ENCODE peak calls at places on chromosomes 5 and 9, in five cellular contexts. A is MM.1S, R is OCI-LY7, I is GM23248, Q is hepatocyte. G is an unnamed sample. For H3K9me3, the result is how much of the 10 kb centered on the place peaks cover.

GRCh38 chr5:170483701-170484458 is 19.9 kb upstream of the KCNIP1 start:
- DNase-seq in I (peak), Q (peak), A (no peak), R (no peak), G (peak)

GRCh38 chr5:1465966-1466471 is 20.8 kb upstream of the SLC6A3 start:
- DNase-seq in I (no peak), Q (no peak), R (no peak), A (no peak), G (no peak)

GRCh38 chr9:86202338-86202882 is 57.0 kb downstream of the C9orf153 start:
- DNase-seq in R (peak), A (peak), Q (peak), I (peak), G (peak)

GRCh38 chr5:175378444-175379028 is 65.4 kb downstream of the DRD1 start:
- DNase-seq in I (no peak), R (no peak), A (no peak), Q (peak), G (peak)

GRCh38 chr9:123990427-123990826 is 21.1 kb upstream of the LHX2 start:
- DNase-seq in Q (no peak), I (no peak), A (no peak), R (no peak), G (no peak)

GRCh38 chr5:179135006-179135405 is 74.8 kb downstream of the ZNF354C start:
- DNase-seq in I (no peak), A (no peak), R (no peak), Q (no peak), G (no peak)

GRCh38 chr5:148507644-148508043 is 123.9 kb downstream of the FBXO38 start:
- DNase-seq in I (no peak), A (no peak), Q (no peak), R (no peak), G (no peak)

GRCh38 chr5:63959177-63959982 is 2.9 kb downstream of the HTR1A start:
- DNase-seq in Q (peak), R (no peak), A (no peak), I (no peak), G (peak)

GRCh38 chr9:107929439-107929838 is 439.9 kb upstream of the KLF4 start:
- DNase-seq in R (no peak), Q (peak), I (peak), A (no peak), G (no peak)

GRCh38 chr9:21454149-21454548 is 13.9 kb downstream of the IFNA1 start:
- DNase-seq in R (no peak), I (peak), Q (no peak), A (no peak), G (peak)

GRCh38 chr9:7376213-7376612 is 423.4 kb downstream of the DMAC1 start:
- DNase-seq in Q (no peak), R (no peak), A (no peak), I (no peak), G (no peak)

GRCh38 chr5:151105561-151105960 is 24.7 kb upstream of the TNIP1 start:
- DNase-seq in R (no peak), I (no peak), Q (no peak), A (no peak), G (no peak)

GRCh38 chr5:130222638-130223037 is 318.4 kb downstream of the CHSY3 start:
- DNase-seq in A (no peak), Q (no peak), R (no peak), I (no peak), G (peak)

DNA sequence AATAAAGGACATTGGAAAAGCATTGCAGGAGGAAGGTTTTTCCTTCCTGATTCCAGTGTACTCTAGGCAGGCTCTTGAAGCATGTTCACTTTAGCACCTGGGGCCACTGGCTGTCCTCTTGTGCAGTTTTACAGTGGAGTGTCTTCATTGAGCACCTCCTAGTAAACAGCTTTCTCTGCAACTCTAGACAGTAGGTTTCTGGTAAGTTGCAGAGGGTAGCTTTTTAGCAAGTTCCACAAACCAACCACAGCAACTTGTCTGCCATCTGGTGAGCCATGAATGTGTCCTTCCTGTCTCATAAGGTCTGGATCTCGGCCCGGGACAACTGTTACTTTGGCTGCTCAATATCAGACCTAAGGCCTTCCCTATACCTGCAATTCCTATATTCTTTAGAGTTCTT is 488.0 kb downstream of the MAN2A1 start:
- DNase-seq in Q (no peak), A (peak), I (no peak), R (no peak), G (no peak)
- H3K9me3 ChIP-seq in Q (under half), A (under half), I (under half), R (under half), G (under half)

GRCh38 chr9:128150594-128151342 is 1.5 kb downstream of the LCN2 start:
- DNase-seq in A (peak), Q (no peak), I (no peak), R (peak), G (no peak)
- TF ChIP-seq EZH2phosphoT487 in A (no peak), Q (no peak), I (no peak), R (no peak), G (no peak)

GRCh38 chr9:40925149-40925548 is 203.3 kb downstream of the FOXD4L6 start:
- DNase-seq in R (no peak), Q (no peak), A (no peak), I (no peak), G (no peak)

GRCh38 chr9:40927260-40927631 is 201.2 kb downstream of the FOXD4L6 start:
- DNase-seq in Q (no peak), R (no peak), I (no peak), A (no peak), G (no peak)

GRCh38 chr9:40926404-40927259 is 201.8 kb downstream of the FOXD4L6 start:
- DNase-seq in R (no peak), A (no peak), I (no peak), Q (no peak), G (no peak)

GRCh38 chr9:40928803-40929487 is 199.5 kb downstream of the FOXD4L6 start:
- DNase-seq in R (no peak), I (no peak), Q (no peak), A (no peak), G (no peak)

GRCh38 chr9:40927851-40928802 is 200.4 kb downstream of the FOXD4L6 start:
- DNase-seq in A (no peak), Q (no peak), I (no peak), R (no peak), G (no peak)
- H3K9me3 ChIP-seq in A (under half), Q (half or more), I (under half), R (under half), G (under half)

DNA sequence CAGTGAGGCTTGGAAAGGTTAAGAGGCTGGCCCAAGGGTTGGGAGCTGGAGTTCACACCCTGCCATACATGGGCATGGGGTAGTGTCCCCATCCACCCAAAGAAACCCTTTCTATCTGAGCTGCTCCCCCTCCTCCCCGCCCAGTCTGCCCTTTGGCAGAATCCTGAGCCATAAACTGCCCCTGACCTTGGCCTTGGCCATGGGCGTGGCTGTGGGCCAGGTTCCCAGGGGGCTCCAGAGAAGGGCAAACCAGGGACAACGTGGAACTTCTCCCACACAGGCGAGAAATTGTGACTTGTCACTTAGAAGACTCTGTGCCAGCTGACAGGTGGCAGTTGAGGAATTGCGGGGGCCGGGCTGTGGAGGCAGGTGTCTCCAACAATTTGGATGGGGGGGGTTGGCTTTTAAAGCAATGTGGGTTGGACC is 4.8 kb downstream of the FAM78A start:
- DNase-seq in Q (no peak), R (peak), A (no peak), I (no peak), G (no peak)
- TF ChIP-seq EZH2phosphoT487 in Q (no peak), R (no peak), A (no peak), I (no peak), G (no peak)

G was measured in PC-3.